ENCODE peak calls at places on chromosomes 7 and 10, in seven cellular contexts. One of them, this sample, is unnamed.

GRCh38 chr7:4837814-4838625 is 23.8 kb downstream of the PAPOLB start:
- DNase-seq in DMS153: no peak
- DNase-seq in Karpas-422: no peak
- DNase-seq in HFFc6: no peak
- DNase-seq in activated effector memory CD4-positive, alpha-beta T cell treated with anti-CD3 and anti-CD28 coated beads, Interleukin-2, amount 50 U/mL, for 16 hours: peak; percentile 36
- DNase-seq in aorta: peak; percentile 68
- DNase-seq in SW480: no peak
- DNase-seq in this sample: no peak

GRCh38 chr7:46357851-46358250 is 436.8 kb upstream of the IGFBP3 start:
- DNase-seq in DMS153: no peak
- DNase-seq in Karpas-422: no peak
- DNase-seq in HFFc6: no peak
- DNase-seq in activated effector memory CD4-positive, alpha-beta T cell treated with anti-CD3 and anti-CD28 coated beads, Interleukin-2, amount 50 U/mL, for 16 hours: no peak
- DNase-seq in aorta: no peak
- DNase-seq in SW480: no peak
- DNase-seq in this sample: no peak

GRCh38 chr10:110138197-110138812 is 69.1 kb upstream of the MXI1 start:
- DNase-seq in DMS153: peak; percentile 48
- DNase-seq in Karpas-422: peak; percentile 91
- DNase-seq in HFFc6: peak; percentile 62
- DNase-seq in activated effector memory CD4-positive, alpha-beta T cell treated with anti-CD3 and anti-CD28 coated beads, Interleukin-2, amount 50 U/mL, for 16 hours: no peak
- DNase-seq in aorta: no peak
- DNase-seq in SW480: peak; percentile 71
- DNase-seq in this sample: peak; percentile 89

GRCh38 chr7:126302639-126303038 is 950.1 kb downstream of the GRM8 start:
- DNase-seq in DMS153: no peak
- DNase-seq in Karpas-422: peak; percentile 42
- DNase-seq in HFFc6: no peak
- DNase-seq in activated effector memory CD4-positive, alpha-beta T cell treated with anti-CD3 and anti-CD28 coated beads, Interleukin-2, amount 50 U/mL, for 16 hours: no peak
- DNase-seq in aorta: no peak
- DNase-seq in SW480: no peak
- DNase-seq in this sample: peak; percentile 30

GRCh38 chr7:66930341-66930740 is 9.3 kb downstream of the TMEM248 start:
- DNase-seq in DMS153: no peak
- DNase-seq in Karpas-422: no peak
- DNase-seq in HFFc6: no peak
- DNase-seq in activated effector memory CD4-positive, alpha-beta T cell treated with anti-CD3 and anti-CD28 coated beads, Interleukin-2, amount 50 U/mL, for 16 hours: no peak
- DNase-seq in aorta: no peak
- DNase-seq in SW480: peak; percentile 55
- DNase-seq in this sample: peak; percentile 22

GRCh38 chr7:131745645-131746248 is 189.3 kb upstream of the PODXL start:
- DNase-seq in DMS153: no peak
- DNase-seq in Karpas-422: peak; percentile 63
- DNase-seq in HFFc6: peak; percentile 34
- DNase-seq in activated effector memory CD4-positive, alpha-beta T cell treated with anti-CD3 and anti-CD28 coated beads, Interleukin-2, amount 50 U/mL, for 16 hours: no peak
- DNase-seq in aorta: no peak
- DNase-seq in SW480: peak; percentile 48
- DNase-seq in this sample: peak; percentile 29

GRCh38 chr7:103914147-103914899 is 75.1 kb downstream of the RELN start:
- DNase-seq in DMS153: no peak
- DNase-seq in Karpas-422: no peak
- DNase-seq in HFFc6: no peak
- DNase-seq in activated effector memory CD4-positive, alpha-beta T cell treated with anti-CD3 and anti-CD28 coated beads, Interleukin-2, amount 50 U/mL, for 16 hours: no peak
- DNase-seq in aorta: no peak
- DNase-seq in SW480: no peak
- DNase-seq in this sample: no peak

GRCh38 chr10:77594171-77594783 is 43.3 kb downstream of the KCNMA1 start:
- DNase-seq in DMS153: no peak
- DNase-seq in Karpas-422: peak; percentile 82
- DNase-seq in HFFc6: no peak
- DNase-seq in activated effector memory CD4-positive, alpha-beta T cell treated with anti-CD3 and anti-CD28 coated beads, Interleukin-2, amount 50 U/mL, for 16 hours: no peak
- DNase-seq in aorta: no peak
- DNase-seq in SW480: no peak
- DNase-seq in this sample: no peak

GRCh38 chr10:49178489-49179471 is 9.4 kb downstream of the TMEM273 start:
- DNase-seq in DMS153: no peak
- DNase-seq in Karpas-422: no peak
- DNase-seq in HFFc6: no peak
- DNase-seq in activated effector memory CD4-positive, alpha-beta T cell treated with anti-CD3 and anti-CD28 coated beads, Interleukin-2, amount 50 U/mL, for 16 hours: no peak
- DNase-seq in aorta: no peak
- DNase-seq in SW480: no peak
- DNase-seq in this sample: no peak

GRCh38 chr10:124875596-124875995 is 66.3 kb upstream of the ZRANB1 start:
- DNase-seq in DMS153: no peak
- DNase-seq in Karpas-422: no peak
- DNase-seq in HFFc6: peak; percentile 45
- DNase-seq in activated effector memory CD4-positive, alpha-beta T cell treated with anti-CD3 and anti-CD28 coated beads, Interleukin-2, amount 50 U/mL, for 16 hours: no peak
- DNase-seq in aorta: peak; percentile 3
- DNase-seq in SW480: peak; percentile 37
- DNase-seq in this sample: no peak

GRCh38 chr7:26078437-26079362 is 73.3 kb upstream of the NFE2L3 start:
- DNase-seq in DMS153: peak; percentile 78
- DNase-seq in Karpas-422: peak; percentile 84
- DNase-seq in HFFc6: no peak
- DNase-seq in activated effector memory CD4-positive, alpha-beta T cell treated with anti-CD3 and anti-CD28 coated beads, Interleukin-2, amount 50 U/mL, for 16 hours: peak; percentile 91
- DNase-seq in aorta: peak; percentile 81
- DNase-seq in SW480: peak; percentile 88
- DNase-seq in this sample: peak; percentile 92

GRCh38 chr7:108246227-108246837 is 116.2 kb upstream of the LAMB4 start:
- DNase-seq in DMS153: no peak
- DNase-seq in Karpas-422: no peak
- DNase-seq in HFFc6: peak; percentile 98
- DNase-seq in activated effector memory CD4-positive, alpha-beta T cell treated with anti-CD3 and anti-CD28 coated beads, Interleukin-2, amount 50 U/mL, for 16 hours: no peak
- DNase-seq in aorta: no peak
- DNase-seq in SW480: peak; percentile 83
- DNase-seq in this sample: no peak

GRCh38 chr7:19009241-19009935 is 108.0 kb downstream of the TWIST1 start:
- DNase-seq in DMS153: no peak
- DNase-seq in Karpas-422: no peak
- DNase-seq in HFFc6: no peak
- DNase-seq in activated effector memory CD4-positive, alpha-beta T cell treated with anti-CD3 and anti-CD28 coated beads, Interleukin-2, amount 50 U/mL, for 16 hours: no peak
- DNase-seq in aorta: no peak
- DNase-seq in SW480: no peak
- DNase-seq in this sample: no peak

GRCh38 chr7:95102662-95103061 is 195.3 kb downstream of the PPP1R9A start:
- DNase-seq in DMS153: no peak
- DNase-seq in Karpas-422: no peak
- DNase-seq in HFFc6: no peak
- DNase-seq in activated effector memory CD4-positive, alpha-beta T cell treated with anti-CD3 and anti-CD28 coated beads, Interleukin-2, amount 50 U/mL, for 16 hours: no peak
- DNase-seq in aorta: no peak
- DNase-seq in SW480: peak; percentile 31
- DNase-seq in this sample: no peak

GRCh38 chr10:97466755-97467154 is 20.8 kb downstream of the ZDHHC16 start:
- DNase-seq in DMS153: no peak
- DNase-seq in Karpas-422: no peak
- DNase-seq in HFFc6: peak; percentile 6
- DNase-seq in activated effector memory CD4-positive, alpha-beta T cell treated with anti-CD3 and anti-CD28 coated beads, Interleukin-2, amount 50 U/mL, for 16 hours: no peak
- DNase-seq in aorta: no peak
- DNase-seq in SW480: peak; percentile 84
- DNase-seq in this sample: no peak

GRCh38 chr7:2040893-2041270 is 191.9 kb downstream of the MAD1L1 start:
- DNase-seq in DMS153: no peak
- DNase-seq in Karpas-422: no peak
- DNase-seq in HFFc6: no peak
- DNase-seq in activated effector memory CD4-positive, alpha-beta T cell treated with anti-CD3 and anti-CD28 coated beads, Interleukin-2, amount 50 U/mL, for 16 hours: no peak
- DNase-seq in aorta: peak; percentile 36
- DNase-seq in SW480: no peak
- DNase-seq in this sample: no peak

GRCh38 chr10:10830316-10831061 is 187.2 kb upstream of the CELF2 start:
- DNase-seq in DMS153: no peak
- DNase-seq in Karpas-422: no peak
- DNase-seq in HFFc6: peak; percentile 96
- DNase-seq in activated effector memory CD4-positive, alpha-beta T cell treated with anti-CD3 and anti-CD28 coated beads, Interleukin-2, amount 50 U/mL, for 16 hours: no peak
- DNase-seq in aorta: no peak
- DNase-seq in SW480: no peak
- DNase-seq in this sample: no peak

GRCh38 chr10:62373995-62374861 is at the start of gene ZNF365:
- DNase-seq in DMS153: no peak
- DNase-seq in Karpas-422: no peak
- DNase-seq in HFFc6: peak; percentile 60
- DNase-seq in activated effector memory CD4-positive, alpha-beta T cell treated with anti-CD3 and anti-CD28 coated beads, Interleukin-2, amount 50 U/mL, for 16 hours: peak; percentile 86
- DNase-seq in aorta: peak; percentile 82
- DNase-seq in SW480: peak; percentile 23
- DNase-seq in this sample: no peak

GRCh38 chr7:36037121-36037662 is 115.9 kb upstream of the EEPD1 start:
- DNase-seq in DMS153: no peak
- DNase-seq in Karpas-422: no peak
- DNase-seq in HFFc6: peak; percentile 99
- DNase-seq in activated effector memory CD4-positive, alpha-beta T cell treated with anti-CD3 and anti-CD28 coated beads, Interleukin-2, amount 50 U/mL, for 16 hours: no peak
- DNase-seq in aorta: no peak
- DNase-seq in SW480: no peak
- DNase-seq in this sample: no peak

GRCh38 chr7:140918236-140918635 is 6.5 kb downstream of the BRAF start:
- DNase-seq in DMS153: no peak
- DNase-seq in Karpas-422: no peak
- DNase-seq in HFFc6: no peak
- DNase-seq in activated effector memory CD4-positive, alpha-beta T cell treated with anti-CD3 and anti-CD28 coated beads, Interleukin-2, amount 50 U/mL, for 16 hours: no peak
- DNase-seq in aorta: no peak
- DNase-seq in SW480: no peak
- DNase-seq in this sample: no peak

GRCh38 chr7:4234498-4234855 is 447.6 kb upstream of the FOXK1 start:
- DNase-seq in DMS153: no peak
- DNase-seq in Karpas-422: no peak
- DNase-seq in HFFc6: no peak
- DNase-seq in activated effector memory CD4-positive, alpha-beta T cell treated with anti-CD3 and anti-CD28 coated beads, Interleukin-2, amount 50 U/mL, for 16 hours: no peak
- DNase-seq in aorta: no peak
- DNase-seq in SW480: no peak
- DNase-seq in this sample: no peak

GRCh38 chr10:78212134-78212785 is 178.6 kb downstream of the RPS24 start:
- DNase-seq in DMS153: peak; percentile 60
- DNase-seq in Karpas-422: no peak
- DNase-seq in HFFc6: no peak
- DNase-seq in activated effector memory CD4-positive, alpha-beta T cell treated with anti-CD3 and anti-CD28 coated beads, Interleukin-2, amount 50 U/mL, for 16 hours: no peak
- DNase-seq in aorta: no peak
- DNase-seq in SW480: no peak
- DNase-seq in this sample: no peak

GRCh38 chr7:25933921-25934320 is 218.1 kb upstream of the NFE2L3 start:
- DNase-seq in DMS153: no peak
- DNase-seq in Karpas-422: no peak
- DNase-seq in HFFc6: no peak
- DNase-seq in activated effector memory CD4-positive, alpha-beta T cell treated with anti-CD3 and anti-CD28 coated beads, Interleukin-2, amount 50 U/mL, for 16 hours: no peak
- DNase-seq in aorta: no peak
- DNase-seq in SW480: no peak
- DNase-seq in this sample: no peak

GRCh38 chr10:58971806-58972491 is 204.5 kb upstream of the PHYHIPL start:
- DNase-seq in DMS153: no peak
- DNase-seq in Karpas-422: no peak
- DNase-seq in HFFc6: no peak
- DNase-seq in activated effector memory CD4-positive, alpha-beta T cell treated with anti-CD3 and anti-CD28 coated beads, Interleukin-2, amount 50 U/mL, for 16 hours: no peak
- DNase-seq in aorta: no peak
- DNase-seq in SW480: no peak
- DNase-seq in this sample: no peak

GRCh38 chr7:130231792-130232191 is 24.1 kb downstream of the SSMEM1 start:
- DNase-seq in DMS153: no peak
- DNase-seq in Karpas-422: no peak
- DNase-seq in HFFc6: no peak
- DNase-seq in activated effector memory CD4-positive, alpha-beta T cell treated with anti-CD3 and anti-CD28 coated beads, Interleukin-2, amount 50 U/mL, for 16 hours: no peak
- DNase-seq in aorta: no peak
- DNase-seq in SW480: no peak
- DNase-seq in this sample: no peak

GRCh38 chr7:75596727-75597614 is 104.9 kb downstream of the SPDYE5 start:
- DNase-seq in DMS153: no peak
- DNase-seq in Karpas-422: no peak
- DNase-seq in HFFc6: peak; percentile 64
- DNase-seq in activated effector memory CD4-positive, alpha-beta T cell treated with anti-CD3 and anti-CD28 coated beads, Interleukin-2, amount 50 U/mL, for 16 hours: peak; percentile 66
- DNase-seq in aorta: no peak
- DNase-seq in SW480: no peak
- DNase-seq in this sample: no peak